ENCODE peak calls at places on chromosomes 1 and 21, in six cellular contexts. O is cardiac fibroblast; Z is MCF 10A; K is spleen; H is stomach; Y is CD4-positive, alpha-beta T cell. M is an unnamed sample.

GRCh38 chr1:18283601-18284385 is 176.2 kb downstream of the IGSF21 start:
- DNase-seq in K (no peak), H (no peak), O (no peak), Z (no peak), Y (no peak), M (no peak)

GRCh38 chr1:84883286-84883685 is 9.7 kb downstream of the LPAR3 start:
- DNase-seq in O (peak), Y (no peak), K (no peak), Z (no peak), H (no peak), M (no peak)

GRCh38 chr1:45009956-45010854 is 919 bp downstream of the HECTD3 start:
- DNase-seq in Z (peak), O (no peak), Y (no peak), H (peak), K (peak), M (peak)

GRCh38 chr1:62188111-62188510 is 6.5 kb upstream of the L1TD1 start:
- DNase-seq in H (no peak), Z (no peak), Y (no peak), O (no peak), K (no peak), M (no peak)

GRCh38 chr1:202586018-202586821 is 124.0 kb downstream of the SYT2 start:
- DNase-seq in K (peak), O (peak), Y (no peak), Z (peak), H (peak), M (no peak)

GRCh38 chr1:83741348-83741747 is 257.6 kb downstream of the TTLL7 start:
- DNase-seq in H (no peak), Z (no peak), K (no peak), O (no peak), Y (no peak), M (no peak)

GRCh38 chr1:169044971-169045370 is 61.5 kb upstream of the ATP1B1 start:
- DNase-seq in Z (no peak), O (no peak), Y (no peak), H (no peak), K (no peak), M (no peak)

GRCh38 chr1:14924012-14924452 is 229.5 kb upstream of the TMEM51 start:
- DNase-seq in K (peak), O (peak), Z (peak), H (peak), Y (no peak), M (peak)

GRCh38 chr1:226577401-226578180 is 29.0 kb downstream of the STUM start:
- DNase-seq in Y (no peak), Z (no peak), O (no peak), H (no peak), K (peak), M (no peak)

GRCh38 chr1:32361674-32362473 is 411 bp downstream of the FAM229A start:
- DNase-seq in K (peak), O (peak), H (peak), Z (no peak), Y (no peak), M (peak)

GRCh38 chr1:223645903-223646302 is 19.6 kb downstream of the CAPN8 start:
- DNase-seq in Y (no peak), O (no peak), Z (no peak), K (no peak), H (peak), M (no peak)

GRCh38 chr1:223650465-223650864 is 15.0 kb downstream of the CAPN8 start:
- DNase-seq in H (no peak), K (no peak), O (no peak), Z (no peak), Y (no peak), M (no peak)

GRCh38 chr1:223647249-223647648 is 18.3 kb downstream of the CAPN8 start:
- DNase-seq in Y (no peak), H (no peak), O (no peak), K (no peak), Z (no peak), M (no peak)

GRCh38 chr1:223652436-223652901 is 13.0 kb downstream of the CAPN8 start:
- DNase-seq in Y (no peak), H (no peak), Z (peak), O (no peak), K (no peak), M (no peak)

DNA sequence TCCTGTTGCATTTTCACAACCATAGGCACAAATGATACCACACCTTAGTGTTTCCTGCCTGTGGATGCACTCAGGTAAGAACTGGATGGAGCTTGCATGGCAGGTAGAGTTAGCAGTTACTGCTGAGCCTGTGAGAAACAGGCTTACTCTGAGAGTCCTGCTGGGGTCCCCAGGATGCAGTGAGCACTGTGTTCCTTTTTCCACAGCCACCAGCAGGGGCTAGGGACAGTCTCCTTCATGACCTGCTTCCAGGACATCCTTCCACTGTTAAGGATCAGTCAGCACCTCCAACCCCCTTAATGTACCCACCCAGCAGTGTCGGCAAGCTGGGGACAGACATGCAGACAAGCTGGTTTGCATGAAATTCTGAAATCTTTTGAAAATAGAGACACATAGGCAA is 16.3 kb downstream of the CAPN8 start:
- DNase-seq in Z (no peak), O (no peak), Y (no peak), K (no peak), H (no peak), M (no peak)
- TF ChIP-seq CTCF in Z (no peak), O (no peak), Y (no peak), K (no peak), H (no peak), M (no peak)

GRCh38 chr1:232911027-232911599 is 39.3 kb upstream of the NTPCR start:
- DNase-seq in O (no peak), K (no peak), Z (no peak), H (no peak), Y (no peak), M (no peak)

GRCh38 chr1:232915212-232915611 is 35.2 kb upstream of the NTPCR start:
- DNase-seq in H (no peak), K (no peak), Y (no peak), Z (no peak), O (no peak), M (no peak)

GRCh38 chr1:232917053-232917452 is 33.4 kb upstream of the NTPCR start:
- DNase-seq in O (no peak), Z (no peak), K (no peak), H (no peak), Y (no peak), M (no peak)

DNA sequence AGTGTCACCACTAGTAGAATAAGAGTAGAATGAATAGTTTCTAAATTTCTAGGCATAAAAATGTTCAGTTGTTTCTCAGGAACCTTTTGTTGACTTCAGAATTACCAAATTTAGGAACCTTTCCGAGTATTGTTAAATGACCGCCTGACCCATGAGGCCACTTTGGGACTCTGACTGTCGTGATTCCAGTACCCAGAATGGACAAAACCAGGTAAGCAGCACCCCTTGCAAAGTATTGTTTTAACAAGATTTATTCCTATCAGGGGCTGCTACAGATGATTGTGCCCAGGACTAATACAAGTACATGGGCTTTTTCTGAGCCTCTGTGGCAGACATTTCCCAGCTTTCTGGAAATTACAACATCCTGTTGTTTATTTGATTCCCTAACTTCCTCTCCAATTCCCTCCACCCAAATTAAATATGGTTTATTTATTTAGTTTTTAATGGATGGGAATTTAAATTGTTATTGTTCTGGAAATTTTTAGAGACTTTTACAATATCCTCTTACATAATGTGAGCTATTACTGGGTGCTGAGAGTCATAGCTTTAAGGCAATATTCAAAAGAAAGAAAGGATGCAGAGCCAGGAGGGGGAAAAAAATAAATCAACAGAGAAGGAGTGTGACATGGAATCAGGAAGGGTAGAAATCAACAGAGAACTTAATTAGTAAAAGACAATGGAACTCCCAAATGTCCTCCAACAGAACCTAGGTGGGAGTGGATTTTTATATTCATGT is 37.4 kb upstream of the NTPCR start:
- DNase-seq in K (no peak), Z (no peak), Y (no peak), O (no peak), H (no peak), M (no peak)
- TF ChIP-seq CTCF in K (no peak), Z (no peak), Y (no peak), O (no peak), H (no peak), M (no peak)

DNA sequence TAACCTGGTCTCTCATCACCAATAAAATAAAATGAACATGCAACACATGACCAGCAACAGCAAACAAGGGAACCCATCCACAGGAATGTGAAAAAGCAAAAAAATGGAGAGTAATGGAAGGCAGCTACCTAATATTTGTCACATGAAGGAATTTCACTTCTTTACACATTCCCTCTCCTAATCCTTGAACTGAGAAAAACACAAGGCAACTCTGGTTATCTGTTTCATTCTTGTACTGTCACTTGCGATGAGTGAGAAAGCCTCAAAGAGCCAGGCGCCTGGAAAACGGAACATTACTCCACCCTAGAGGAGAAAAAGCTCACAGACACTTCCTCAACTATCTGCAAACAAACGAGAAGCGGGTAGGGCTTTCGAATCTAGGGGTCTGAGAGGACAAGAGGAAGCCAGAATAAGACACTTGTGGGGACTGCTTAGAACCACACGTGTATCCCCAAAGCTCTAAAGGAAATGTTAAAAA is 13.8 kb downstream of the HSF2BP start:
- DNase-seq in O (peak), Y (no peak), K (no peak), Z (peak), H (peak), M (no peak)
- TF ChIP-seq CTCF in O (peak), Y (no peak), K (peak), Z (peak), H (no peak), M (peak)

GRCh38 chr1:95467036-95467435 is 233.0 kb downstream of the RWDD3 start:
- DNase-seq in Y (no peak), Z (no peak), H (no peak), O (no peak), K (no peak), M (no peak)
- TF ChIP-seq CTCF in Y (no peak), Z (no peak), H (peak), O (no peak), K (no peak), M (peak)

GRCh38 chr1:153919879-153920852 is 2.6 kb downstream of the GATAD2B start:
- DNase-seq in Y (no peak), Z (peak), O (peak), K (no peak), H (no peak), M (no peak)
- TF ChIP-seq CTCF in Y (no peak), Z (no peak), O (peak), K (no peak), H (no peak), M (peak)

DNA sequence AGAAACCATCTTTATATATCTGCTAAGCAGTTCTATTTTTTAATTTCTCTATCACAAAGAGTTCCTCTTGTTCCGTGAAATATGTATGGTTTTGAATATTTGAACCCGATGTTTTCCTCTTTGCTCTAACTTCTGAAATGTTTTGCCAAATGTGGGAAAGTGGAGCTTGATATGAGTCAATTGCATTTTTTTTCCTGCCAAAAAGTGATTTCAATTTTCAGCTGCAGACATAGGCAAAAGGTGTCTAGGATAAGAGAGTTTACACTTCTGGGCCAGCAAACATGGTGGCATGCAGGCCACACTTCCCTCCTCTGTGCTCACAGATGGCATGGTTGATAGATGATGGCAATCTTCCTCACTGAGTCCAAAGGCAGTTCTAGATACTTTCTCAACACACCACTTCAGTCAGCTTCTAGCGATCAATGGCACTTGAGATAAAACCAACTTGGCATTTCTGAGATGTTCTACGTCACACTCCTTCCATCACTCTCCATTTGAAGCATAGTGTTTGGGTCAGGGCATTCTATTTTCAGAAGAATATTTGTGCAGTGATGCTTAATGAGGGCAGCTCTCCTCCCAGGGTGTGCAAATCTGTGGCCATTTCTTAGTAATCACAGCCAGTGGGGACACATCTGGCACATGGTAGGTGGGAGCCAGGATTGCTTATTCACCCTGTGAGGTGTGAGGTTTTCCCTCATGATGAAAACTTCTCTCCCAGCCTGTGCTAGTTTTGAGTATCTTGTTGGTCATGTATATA is 54.4 kb upstream of the SCAF4 start:
- DNase-seq in O (no peak), Z (no peak), K (no peak), Y (no peak), H (no peak), M (no peak)
- TF ChIP-seq CTCF in O (no peak), Z (no peak), K (no peak), Y (peak), H (no peak), M (no peak)

GRCh38 chr1:66764994-66765578 is 12.8 kb downstream of the DYNLT5 start:
- DNase-seq in O (peak), K (no peak), H (peak), Y (peak), Z (peak), M (no peak)
- TF ChIP-seq CTCF in O (peak), K (peak), H (peak), Y (peak), Z (peak), M (peak)

DNA sequence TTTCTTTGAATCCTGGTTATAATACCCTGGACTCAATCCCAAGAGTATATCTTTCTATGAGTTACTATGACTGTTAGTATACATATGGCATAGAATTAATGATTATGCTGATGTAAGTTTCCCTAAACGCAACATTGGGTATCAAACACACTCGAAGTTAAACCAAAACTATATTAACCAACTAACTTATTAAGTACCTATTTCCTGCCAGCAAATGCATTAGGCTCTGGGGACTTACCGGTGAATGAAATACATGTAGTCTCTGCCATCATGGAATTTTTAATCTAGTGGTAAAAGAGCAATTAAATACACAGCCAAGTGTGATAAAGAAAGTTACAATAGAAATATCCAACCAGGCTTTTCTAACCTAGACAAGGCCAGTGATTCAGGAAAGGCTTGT is 193.6 kb upstream of the ADGRL2 start:
- DNase-seq in Z (no peak), Y (no peak), H (no peak), O (no peak), K (no peak), M (no peak)
- TF ChIP-seq CTCF in Z (no peak), Y (no peak), H (no peak), O (no peak), K (no peak), M (no peak)